ENCODE peak calls at places on chromosomes 13 and 19, in seven cellular contexts. One of them, this sample, is unnamed.

GRCh38 chr19:13060233-13060963 is 42.3 kb downstream of the LYL1 start:
- DNase-seq in neuronal stem cell: no peak
- DNase-seq in WERI-Rb-1: peak; percentile 44
- DNase-seq in Panc1: no peak
- DNase-seq in mesenchymal stem cell: no peak
- DNase-seq in adrenal gland: peak; percentile 42
- DNase-seq in astrocyte: no peak
- DNase-seq in this sample: no peak

GRCh38 chr13:99617474-99618255 is 116.4 kb downstream of the TM9SF2 start:
- DNase-seq in mesenchymal stem cell: peak; percentile 55
- DNase-seq in astrocyte: peak; percentile 13
- DNase-seq in neuronal stem cell: peak; percentile 48
- DNase-seq in WERI-Rb-1: peak; percentile 72
- DNase-seq in adrenal gland: no peak
- DNase-seq in Panc1: peak; percentile 18
- DNase-seq in this sample: no peak

GRCh38 chr13:72255908-72256307 is 388.9 kb upstream of the DACH1 start:
- DNase-seq in WERI-Rb-1: peak; percentile 68
- DNase-seq in neuronal stem cell: peak; percentile 40
- DNase-seq in mesenchymal stem cell: peak; percentile 58
- DNase-seq in astrocyte: peak; percentile 51
- DNase-seq in adrenal gland: peak; percentile 54
- DNase-seq in Panc1: no peak
- DNase-seq in this sample: peak; percentile 49

GRCh38 chr19:54418030-54418929 is 3.0 kb downstream of the TTYH1 start:
- DNase-seq in WERI-Rb-1: no peak
- DNase-seq in neuronal stem cell: no peak
- DNase-seq in adrenal gland: peak; percentile 40
- DNase-seq in astrocyte: peak; percentile 22
- DNase-seq in mesenchymal stem cell: peak; percentile 38
- DNase-seq in Panc1: no peak
- DNase-seq in this sample: no peak

GRCh38 chr19:3350014-3350663 is 16.2 kb upstream of the NFIC start:
- DNase-seq in Panc1: no peak
- DNase-seq in WERI-Rb-1: no peak
- DNase-seq in mesenchymal stem cell: no peak
- DNase-seq in astrocyte: no peak
- DNase-seq in neuronal stem cell: no peak
- DNase-seq in adrenal gland: no peak
- DNase-seq in this sample: peak; percentile 62

GRCh38 chr13:99398916-99399622 is 91.9 kb upstream of the GPR183 start:
- DNase-seq in Panc1: no peak
- DNase-seq in astrocyte: no peak
- DNase-seq in neuronal stem cell: no peak
- DNase-seq in WERI-Rb-1: no peak
- DNase-seq in mesenchymal stem cell: no peak
- DNase-seq in adrenal gland: no peak
- DNase-seq in this sample: no peak

GRCh38 chr19:2678043-2678671 is 24.3 kb downstream of the GNG7 start:
- DNase-seq in mesenchymal stem cell: no peak
- DNase-seq in adrenal gland: no peak
- DNase-seq in astrocyte: no peak
- DNase-seq in Panc1: no peak
- DNase-seq in neuronal stem cell: no peak
- DNase-seq in WERI-Rb-1: no peak
- DNase-seq in this sample: no peak

GRCh38 chr19:40458597-40458974 is 7.0 kb downstream of the BLVRB start:
- DNase-seq in astrocyte: no peak
- DNase-seq in WERI-Rb-1: no peak
- DNase-seq in adrenal gland: no peak
- DNase-seq in neuronal stem cell: no peak
- DNase-seq in mesenchymal stem cell: no peak
- DNase-seq in Panc1: no peak
- DNase-seq in this sample: no peak

GRCh38 chr19:3313199-3313575 is 53.2 kb upstream of the NFIC start:
- DNase-seq in neuronal stem cell: no peak
- DNase-seq in mesenchymal stem cell: no peak
- DNase-seq in adrenal gland: no peak
- DNase-seq in WERI-Rb-1: no peak
- DNase-seq in Panc1: no peak
- DNase-seq in astrocyte: no peak
- DNase-seq in this sample: no peak

GRCh38 chr13:75299913-75300862 is 181.8 kb downstream of the TBC1D4 start:
- DNase-seq in adrenal gland: no peak
- DNase-seq in neuronal stem cell: no peak
- DNase-seq in astrocyte: peak; percentile 55
- DNase-seq in Panc1: no peak
- DNase-seq in WERI-Rb-1: no peak
- DNase-seq in mesenchymal stem cell: no peak
- DNase-seq in this sample: no peak

GRCh38 chr19:42206871-42207755 is 10.4 kb downstream of the DEDD2 start:
- DNase-seq in astrocyte: peak; percentile 56
- DNase-seq in Panc1: no peak
- DNase-seq in mesenchymal stem cell: peak; percentile 26
- DNase-seq in adrenal gland: no peak
- DNase-seq in neuronal stem cell: no peak
- DNase-seq in WERI-Rb-1: no peak
- DNase-seq in this sample: peak; percentile 76

GRCh38 chr13:60028021-60028420 is 135.7 kb downstream of the DIAPH3 start:
- DNase-seq in neuronal stem cell: no peak
- DNase-seq in mesenchymal stem cell: no peak
- DNase-seq in Panc1: no peak
- DNase-seq in adrenal gland: no peak
- DNase-seq in WERI-Rb-1: no peak
- DNase-seq in astrocyte: no peak
- DNase-seq in this sample: no peak

GRCh38 chr19:13229246-13229645 is 79.0 kb downstream of the IER2 start:
- DNase-seq in Panc1: no peak
- DNase-seq in WERI-Rb-1: no peak
- DNase-seq in neuronal stem cell: no peak
- DNase-seq in adrenal gland: no peak
- DNase-seq in astrocyte: no peak
- DNase-seq in mesenchymal stem cell: no peak
- DNase-seq in this sample: no peak

GRCh38 chr19:44530777-44531176 is 1.3 kb upstream of the CEACAM20 start:
- DNase-seq in mesenchymal stem cell: no peak
- DNase-seq in astrocyte: peak; percentile 34
- DNase-seq in WERI-Rb-1: no peak
- DNase-seq in adrenal gland: no peak
- DNase-seq in neuronal stem cell: no peak
- DNase-seq in Panc1: no peak
- DNase-seq in this sample: peak; percentile 27

GRCh38 chr13:40485611-40486517 is 180.6 kb downstream of the FOXO1 start:
- DNase-seq in neuronal stem cell: no peak
- DNase-seq in WERI-Rb-1: no peak
- DNase-seq in Panc1: no peak
- DNase-seq in adrenal gland: no peak
- DNase-seq in mesenchymal stem cell: no peak
- DNase-seq in astrocyte: no peak
- DNase-seq in this sample: no peak

GRCh38 chr13:28501547-28501946 is 6.6 kb upstream of the FLT1 start:
- DNase-seq in Panc1: no peak
- DNase-seq in adrenal gland: no peak
- DNase-seq in astrocyte: no peak
- DNase-seq in neuronal stem cell: no peak
- DNase-seq in WERI-Rb-1: no peak
- DNase-seq in mesenchymal stem cell: no peak
- DNase-seq in this sample: no peak

GRCh38 chr19:16327501-16327900 is 2.9 kb downstream of the KLF2 start:
- DNase-seq in mesenchymal stem cell: no peak
- DNase-seq in adrenal gland: no peak
- DNase-seq in astrocyte: no peak
- DNase-seq in Panc1: no peak
- DNase-seq in WERI-Rb-1: no peak
- DNase-seq in neuronal stem cell: no peak
- DNase-seq in this sample: no peak

GRCh38 chr19:16325161-16325527 is 518 bp downstream of the KLF2 start:
- DNase-seq in neuronal stem cell: peak; percentile 17
- DNase-seq in WERI-Rb-1: peak; percentile 55
- DNase-seq in Panc1: no peak
- DNase-seq in adrenal gland: peak; percentile 39
- DNase-seq in astrocyte: no peak
- DNase-seq in mesenchymal stem cell: peak; percentile 35
- DNase-seq in this sample: no peak

GRCh38 chr19:16325671-16326400 is 1.2 kb downstream of the KLF2 start:
- DNase-seq in neuronal stem cell: peak; percentile 51
- DNase-seq in mesenchymal stem cell: no peak
- DNase-seq in Panc1: no peak
- DNase-seq in astrocyte: no peak
- DNase-seq in WERI-Rb-1: peak; percentile 86
- DNase-seq in adrenal gland: peak; percentile 43
- DNase-seq in this sample: no peak

GRCh38 chr19:16327131-16327450 is 2.5 kb downstream of the KLF2 start:
- DNase-seq in neuronal stem cell: no peak
- DNase-seq in mesenchymal stem cell: no peak
- DNase-seq in Panc1: no peak
- DNase-seq in astrocyte: no peak
- DNase-seq in WERI-Rb-1: no peak
- DNase-seq in adrenal gland: no peak
- DNase-seq in this sample: no peak

GRCh38 chr19:16326401-16327130 is 1.9 kb downstream of the KLF2 start:
- DNase-seq in Panc1: no peak
- DNase-seq in astrocyte: no peak
- DNase-seq in mesenchymal stem cell: peak; percentile 47
- DNase-seq in neuronal stem cell: no peak
- DNase-seq in WERI-Rb-1: no peak
- DNase-seq in adrenal gland: no peak
- DNase-seq in this sample: no peak
- H3K4me3 ChIP-seq in Panc1: peak overlapping the region; percentile 56
- H3K4me3 ChIP-seq in astrocyte: peak overlapping the region; percentile 83
- H3K4me3 ChIP-seq in mesenchymal stem cell: peak overlapping the region; percentile 78
- H3K4me3 ChIP-seq in neuronal stem cell: no peak overlapping the region
- H3K4me3 ChIP-seq in WERI-Rb-1: peak overlapping the region; percentile 50
- H3K4me3 ChIP-seq in adrenal gland: no peak overlapping the region
- H3K4me3 ChIP-seq in this sample: no peak overlapping the region

DNA sequence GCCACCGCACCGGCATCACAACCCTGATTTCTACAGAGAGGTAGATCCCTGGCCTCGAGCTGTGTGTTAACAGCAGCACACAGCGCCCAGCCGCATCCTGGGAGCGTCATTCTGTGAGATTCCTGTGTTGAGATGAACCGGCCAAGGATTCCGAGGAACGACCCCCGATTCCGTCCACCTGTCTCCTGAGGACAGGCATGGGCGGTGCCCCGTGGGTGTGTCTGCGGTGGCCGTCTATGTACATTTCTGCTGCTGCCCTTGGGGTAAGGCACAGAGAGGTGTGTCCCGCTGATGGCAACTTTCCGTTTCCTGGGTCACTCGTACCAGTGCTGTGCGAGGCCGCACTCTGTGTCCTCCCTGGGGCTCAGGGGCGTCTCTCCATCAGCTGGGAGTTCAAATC is 16.1 kb upstream of the F2RL3 start:
- DNase-seq in adrenal gland: no peak
- DNase-seq in astrocyte: no peak
- DNase-seq in WERI-Rb-1: no peak
- DNase-seq in Panc1: no peak
- DNase-seq in neuronal stem cell: no peak
- DNase-seq in mesenchymal stem cell: no peak
- DNase-seq in this sample: no peak
- H3K36me3 ChIP-seq in adrenal gland: no peaks in the 10 kb centered on the region
- H3K36me3 ChIP-seq in astrocyte: peaks cover 9% of the 10 kb centered on the region
- H3K36me3 ChIP-seq in WERI-Rb-1: peaks cover 72% of the 10 kb centered on the region
- H3K36me3 ChIP-seq in Panc1: no peaks in the 10 kb centered on the region
- H3K36me3 ChIP-seq in neuronal stem cell: peaks cover 50% of the 10 kb centered on the region
- H3K36me3 ChIP-seq in mesenchymal stem cell: peaks cover 69% of the 10 kb centered on the region
- H3K36me3 ChIP-seq in this sample: peaks cover 48% of the 10 kb centered on the region

GRCh38 chr19:739998-740715 is 10.8 kb upstream of the MISP start:
- DNase-seq in mesenchymal stem cell: no peak
- DNase-seq in Panc1: no peak
- DNase-seq in neuronal stem cell: no peak
- DNase-seq in adrenal gland: no peak
- DNase-seq in astrocyte: no peak
- DNase-seq in WERI-Rb-1: no peak
- DNase-seq in this sample: no peak

GRCh38 chr19:743168-743687 is 7.7 kb upstream of the MISP start:
- DNase-seq in WERI-Rb-1: no peak
- DNase-seq in mesenchymal stem cell: no peak
- DNase-seq in adrenal gland: peak; percentile 35
- DNase-seq in astrocyte: no peak
- DNase-seq in neuronal stem cell: no peak
- DNase-seq in Panc1: no peak
- DNase-seq in this sample: no peak

GRCh38 chr19:741506-742131 is 9.3 kb upstream of the MISP start:
- DNase-seq in neuronal stem cell: no peak
- DNase-seq in astrocyte: no peak
- DNase-seq in adrenal gland: no peak
- DNase-seq in Panc1: no peak
- DNase-seq in WERI-Rb-1: peak; percentile 37
- DNase-seq in mesenchymal stem cell: no peak
- DNase-seq in this sample: no peak

GRCh38 chr19:746208-746819 is 4.6 kb upstream of the MISP start:
- DNase-seq in Panc1: no peak
- DNase-seq in astrocyte: no peak
- DNase-seq in WERI-Rb-1: no peak
- DNase-seq in adrenal gland: no peak
- DNase-seq in mesenchymal stem cell: no peak
- DNase-seq in neuronal stem cell: no peak
- DNase-seq in this sample: no peak

DNA sequence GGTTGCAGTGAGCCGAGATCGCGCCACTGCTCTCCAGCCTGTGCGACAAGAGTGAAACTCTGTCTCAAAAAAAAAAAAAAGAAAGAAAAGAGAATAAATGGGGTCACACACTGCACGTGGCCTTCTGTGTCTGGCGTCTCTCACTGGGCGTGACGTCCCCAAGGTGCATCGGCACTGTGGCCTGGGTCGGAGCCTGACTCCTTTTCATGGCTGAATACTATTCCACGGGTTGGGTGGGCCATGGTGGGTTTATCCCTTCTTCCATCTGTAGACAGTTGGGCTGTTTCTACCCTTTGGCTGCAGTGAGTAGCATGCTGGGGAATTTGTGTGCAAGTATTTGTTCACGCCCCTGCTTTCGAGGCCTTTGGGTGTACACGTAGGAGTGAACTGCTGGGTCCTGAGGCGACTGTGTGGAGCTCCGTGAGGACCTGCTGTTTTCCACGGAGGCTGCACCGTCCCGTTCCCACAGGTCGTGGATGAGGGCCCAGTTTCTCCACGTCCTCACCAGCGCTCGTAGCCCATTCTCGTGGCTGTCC is 8.3 kb upstream of the MISP start:
- DNase-seq in astrocyte: no peak
- DNase-seq in Panc1: no peak
- DNase-seq in mesenchymal stem cell: no peak
- DNase-seq in adrenal gland: no peak
- DNase-seq in neuronal stem cell: no peak
- DNase-seq in WERI-Rb-1: no peak
- DNase-seq in this sample: no peak
- H3K4me3 ChIP-seq in astrocyte: no peak overlapping the region
- H3K4me3 ChIP-seq in Panc1: no peak overlapping the region
- H3K4me3 ChIP-seq in mesenchymal stem cell: no peak overlapping the region
- H3K4me3 ChIP-seq in adrenal gland: no peak overlapping the region
- H3K4me3 ChIP-seq in neuronal stem cell: no peak overlapping the region
- H3K4me3 ChIP-seq in WERI-Rb-1: no peak overlapping the region
- H3K4me3 ChIP-seq in this sample: no peak overlapping the region

DNA sequence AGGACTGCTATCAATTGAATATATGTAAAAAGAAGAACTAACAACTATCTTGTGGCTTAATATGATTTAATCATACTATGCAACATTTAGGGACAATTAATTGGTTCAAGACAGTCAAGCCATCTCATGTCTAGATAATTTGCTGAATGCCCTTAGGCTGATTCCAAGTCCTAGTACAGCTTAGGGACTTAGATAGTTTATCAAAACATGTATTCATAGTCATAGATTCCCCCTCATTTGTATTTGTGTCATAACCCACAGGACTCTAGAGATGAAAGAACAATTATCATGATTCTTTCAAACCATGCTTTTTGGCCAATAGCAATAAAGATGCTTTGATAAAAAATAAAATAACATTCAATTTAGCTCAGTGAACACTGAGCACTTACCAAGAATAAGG is 607.6 kb downstream of the SLITRK1 start:
- DNase-seq in adrenal gland: no peak
- DNase-seq in astrocyte: no peak
- DNase-seq in neuronal stem cell: no peak
- DNase-seq in mesenchymal stem cell: no peak
- DNase-seq in Panc1: no peak
- DNase-seq in WERI-Rb-1: no peak
- DNase-seq in this sample: no peak
- H3K36me3 ChIP-seq in adrenal gland: no peaks in the 10 kb centered on the region
- H3K36me3 ChIP-seq in astrocyte: no peaks in the 10 kb centered on the region
- H3K36me3 ChIP-seq in neuronal stem cell: no peaks in the 10 kb centered on the region
- H3K36me3 ChIP-seq in mesenchymal stem cell: no peaks in the 10 kb centered on the region
- H3K36me3 ChIP-seq in Panc1: no peaks in the 10 kb centered on the region
- H3K36me3 ChIP-seq in WERI-Rb-1: no peaks in the 10 kb centered on the region
- H3K36me3 ChIP-seq in this sample: no peaks in the 10 kb centered on the region